ENCODE peak calls at places on chromosomes 13 and 19, in seven cellular contexts. Z is AG08395; U is activated naive CD8-positive, alpha-beta T cell treated with anti-CD3 and anti-CD28 coated beads, Interleukin-2, amount 50 U/mL, for 16 hours; K is fibroblast of pulmonary artery; F is colonic mucosa; S is amygdala; R is non-pigmented ciliary epithelial cell. A is an unnamed sample.
A peak's percentile ranks its signal among the peaks of the same experiment; 100 is the strongest.

GRCh38 chr13:75704942-75705320 is 68.8 kb downstream of the LMO7 start:
- DNase-seq in S (no peak), Z (no peak), R (no peak), U (no peak), F (peak; percentile 81), K (no peak), A (peak; percentile 81)

GRCh38 chr13:75855216-75855615 is 219.1 kb downstream of the LMO7 start:
- DNase-seq in S (no peak), F (no peak), K (no peak), R (no peak), Z (no peak), U (no peak), A (no peak)

GRCh38 chr19:7539827-7540425 is 4.4 kb downstream of the PNPLA6 start:
- DNase-seq in F (no peak), U (no peak), S (no peak), R (no peak), Z (no peak), K (no peak), A (no peak)

GRCh38 chr13:53197424-53197823 is 168.8 kb downstream of the OLFM4 start:
- DNase-seq in U (no peak), Z (no peak), F (no peak), S (no peak), K (no peak), R (no peak), A (no peak)

GRCh38 chr13:57865600-57866294 is 234.2 kb downstream of the PCDH17 start:
- DNase-seq in U (no peak), Z (no peak), S (no peak), K (no peak), F (no peak), R (no peak), A (no peak)

GRCh38 chr13:97274782-97275252 is 52.7 kb downstream of the MBNL2 start:
- DNase-seq in Z (peak; percentile 64), U (no peak), S (no peak), K (peak; percentile 72), R (peak; percentile 53), F (no peak), A (no peak)

GRCh38 chr19:51703655-51704515 is 10.8 kb downstream of the SPACA6 start:
- DNase-seq in K (peak; percentile 94), R (peak; percentile 65), U (peak; percentile 95), S (peak; percentile 92), F (peak; percentile 98), Z (peak; percentile 96), A (peak; percentile 98)

GRCh38 chr19:21022996-21023395 is 2.5 kb downstream of the ZNF430 start:
- DNase-seq in F (no peak), Z (peak; percentile 2), K (peak; percentile 27), U (peak; percentile 22), S (no peak), R (peak; percentile 60), A (no peak)